ENCODE peak calls at places on chromosomes 13 and 19, in six cellular contexts. One of them, this sample, is unnamed.

GRCh38 chr19:46753420-46754155 is 7.3 kb upstream of the STRN4 start:
- DNase-seq in T-helper 1 cell: no peak
- DNase-seq in foreskin fibroblast: peak; percentile 49
- DNase-seq in A172: no peak
- DNase-seq in NCI-H526: no peak
- DNase-seq in activated T-helper 1 cell treated with anti-CD3 and anti-CD28 coated beads, Interleukin-2, amount 50 U/mL, for 16 hours: peak; percentile 45
- DNase-seq in this sample: peak; percentile 68

GRCh38 chr13:59547950-59548349 is 615.8 kb downstream of the DIAPH3 start:
- DNase-seq in T-helper 1 cell: no peak
- DNase-seq in foreskin fibroblast: no peak
- DNase-seq in A172: no peak
- DNase-seq in NCI-H526: no peak
- DNase-seq in activated T-helper 1 cell treated with anti-CD3 and anti-CD28 coated beads, Interleukin-2, amount 50 U/mL, for 16 hours: no peak
- DNase-seq in this sample: no peak

GRCh38 chr19:10010939-10011338 is 635 bp upstream of the COL5A3 start:
- DNase-seq in T-helper 1 cell: no peak
- DNase-seq in foreskin fibroblast: no peak
- DNase-seq in A172: no peak
- DNase-seq in NCI-H526: no peak
- DNase-seq in activated T-helper 1 cell treated with anti-CD3 and anti-CD28 coated beads, Interleukin-2, amount 50 U/mL, for 16 hours: no peak
- DNase-seq in this sample: no peak

GRCh38 chr13:97109256-97109655 is 112.9 kb upstream of the MBNL2 start:
- DNase-seq in T-helper 1 cell: no peak
- DNase-seq in foreskin fibroblast: no peak
- DNase-seq in A172: no peak
- DNase-seq in NCI-H526: no peak
- DNase-seq in activated T-helper 1 cell treated with anti-CD3 and anti-CD28 coated beads, Interleukin-2, amount 50 U/mL, for 16 hours: no peak
- DNase-seq in this sample: no peak

GRCh38 chr13:72204291-72204690 is 337.3 kb upstream of the DACH1 start:
- DNase-seq in T-helper 1 cell: no peak
- DNase-seq in foreskin fibroblast: peak; percentile 30
- DNase-seq in A172: peak; percentile 75
- DNase-seq in NCI-H526: no peak
- DNase-seq in activated T-helper 1 cell treated with anti-CD3 and anti-CD28 coated beads, Interleukin-2, amount 50 U/mL, for 16 hours: no peak
- DNase-seq in this sample: no peak

GRCh38 chr19:571127-571974 is 1.0 kb upstream of the BSG start:
- DNase-seq in T-helper 1 cell: no peak
- DNase-seq in foreskin fibroblast: peak; percentile 59
- DNase-seq in A172: peak; percentile 36
- DNase-seq in NCI-H526: peak; percentile 60
- DNase-seq in activated T-helper 1 cell treated with anti-CD3 and anti-CD28 coated beads, Interleukin-2, amount 50 U/mL, for 16 hours: peak; percentile 20
- DNase-seq in this sample: peak; percentile 59

GRCh38 chr19:51079486-51080110 is 3.1 kb downstream of the KLK14 start:
- DNase-seq in T-helper 1 cell: no peak
- DNase-seq in foreskin fibroblast: no peak
- DNase-seq in A172: no peak
- DNase-seq in NCI-H526: no peak
- DNase-seq in activated T-helper 1 cell treated with anti-CD3 and anti-CD28 coated beads, Interleukin-2, amount 50 U/mL, for 16 hours: no peak
- DNase-seq in this sample: no peak

GRCh38 chr19:19510432-19510831 is 4.9 kb downstream of the TSSK6 start:
- DNase-seq in T-helper 1 cell: no peak
- DNase-seq in foreskin fibroblast: peak; percentile 43
- DNase-seq in A172: no peak
- DNase-seq in NCI-H526: no peak
- DNase-seq in activated T-helper 1 cell treated with anti-CD3 and anti-CD28 coated beads, Interleukin-2, amount 50 U/mL, for 16 hours: no peak
- DNase-seq in this sample: no peak

GRCh38 chr13:36712785-36713184 is 39.0 kb downstream of the SERTM1 start:
- DNase-seq in T-helper 1 cell: no peak
- DNase-seq in foreskin fibroblast: peak; percentile 85
- DNase-seq in A172: no peak
- DNase-seq in NCI-H526: no peak
- DNase-seq in activated T-helper 1 cell treated with anti-CD3 and anti-CD28 coated beads, Interleukin-2, amount 50 U/mL, for 16 hours: no peak
- DNase-seq in this sample: peak; percentile 30

GRCh38 chr19:5341448-5341820 is 822 bp upstream of the PTPRS start:
- DNase-seq in T-helper 1 cell: no peak
- DNase-seq in foreskin fibroblast: no peak
- DNase-seq in A172: no peak
- DNase-seq in NCI-H526: no peak
- DNase-seq in activated T-helper 1 cell treated with anti-CD3 and anti-CD28 coated beads, Interleukin-2, amount 50 U/mL, for 16 hours: no peak
- DNase-seq in this sample: no peak

GRCh38 chr13:48983331-48983730 is 7.6 kb downstream of the FNDC3A start:
- DNase-seq in T-helper 1 cell: no peak
- DNase-seq in foreskin fibroblast: no peak
- DNase-seq in A172: no peak
- DNase-seq in NCI-H526: no peak
- DNase-seq in activated T-helper 1 cell treated with anti-CD3 and anti-CD28 coated beads, Interleukin-2, amount 50 U/mL, for 16 hours: no peak
- DNase-seq in this sample: no peak

GRCh38 chr13:48210178-48210577 is 22.8 kb upstream of the ITM2B start:
- DNase-seq in T-helper 1 cell: no peak
- DNase-seq in foreskin fibroblast: peak; percentile 81
- DNase-seq in A172: peak; percentile 37
- DNase-seq in NCI-H526: no peak
- DNase-seq in activated T-helper 1 cell treated with anti-CD3 and anti-CD28 coated beads, Interleukin-2, amount 50 U/mL, for 16 hours: no peak
- DNase-seq in this sample: no peak

GRCh38 chr13:104461049-104461448 is 1394.8 kb upstream of the SLC10A2 start:
- DNase-seq in T-helper 1 cell: no peak
- DNase-seq in foreskin fibroblast: no peak
- DNase-seq in A172: no peak
- DNase-seq in NCI-H526: no peak
- DNase-seq in activated T-helper 1 cell treated with anti-CD3 and anti-CD28 coated beads, Interleukin-2, amount 50 U/mL, for 16 hours: no peak
- DNase-seq in this sample: no peak

GRCh38 chr13:66367356-66367755 is 862.8 kb downstream of the PCDH9 start:
- DNase-seq in T-helper 1 cell: no peak
- DNase-seq in foreskin fibroblast: no peak
- DNase-seq in A172: no peak
- DNase-seq in NCI-H526: no peak
- DNase-seq in activated T-helper 1 cell treated with anti-CD3 and anti-CD28 coated beads, Interleukin-2, amount 50 U/mL, for 16 hours: no peak
- DNase-seq in this sample: no peak

GRCh38 chr13:112077729-112078128 is 10.8 kb downstream of the SOX1 start:
- DNase-seq in T-helper 1 cell: no peak
- DNase-seq in foreskin fibroblast: no peak
- DNase-seq in A172: no peak
- DNase-seq in NCI-H526: no peak
- DNase-seq in activated T-helper 1 cell treated with anti-CD3 and anti-CD28 coated beads, Interleukin-2, amount 50 U/mL, for 16 hours: no peak
- DNase-seq in this sample: no peak

GRCh38 chr13:98155475-98156111 is 12.7 kb downstream of the FARP1 start:
- DNase-seq in T-helper 1 cell: no peak
- DNase-seq in foreskin fibroblast: peak; percentile 85
- DNase-seq in A172: peak; percentile 43
- DNase-seq in NCI-H526: no peak
- DNase-seq in activated T-helper 1 cell treated with anti-CD3 and anti-CD28 coated beads, Interleukin-2, amount 50 U/mL, for 16 hours: no peak
- DNase-seq in this sample: peak; percentile 32

GRCh38 chr19:44725684-44726083 is 22.8 kb upstream of the BCL3 start:
- DNase-seq in T-helper 1 cell: no peak
- DNase-seq in foreskin fibroblast: no peak
- DNase-seq in A172: no peak
- DNase-seq in NCI-H526: no peak
- DNase-seq in activated T-helper 1 cell treated with anti-CD3 and anti-CD28 coated beads, Interleukin-2, amount 50 U/mL, for 16 hours: no peak
- DNase-seq in this sample: no peak

This sample was measured in testis.